ENCODE peak calls at places on chromosomes 1 and 21, in five cellular contexts. P is activated CD8-positive, alpha-beta T cell treated with anti-CD3 and anti-CD28 coated beads for 36 hours; C is A673; I is neural progenitor cell; F is PC-3. Y is an unnamed sample.

GRCh38 chr1:74502432-74502831 is 10.0 kb downstream of the LRRC53 start:
- DNase-seq in P (no peak), C (peak), I (peak), F (peak), Y (no peak)

GRCh38 chr21:25772680-25773079 is 37.9 kb downstream of the GABPA start:
- DNase-seq in P (no peak), C (no peak), I (no peak), F (peak), Y (no peak)

GRCh38 chr21:42248783-42249597 is 30.1 kb downstream of the ABCG1 start:
- DNase-seq in P (no peak), C (no peak), I (no peak), F (no peak), Y (no peak)

GRCh38 chr1:7008975-7009740 is 223.9 kb downstream of the CAMTA1 start:
- DNase-seq in P (no peak), C (no peak), I (no peak), F (no peak), Y (peak)

GRCh38 chr1:15311886-15312285 is 64.9 kb downstream of the FHAD1 start:
- DNase-seq in P (no peak), C (no peak), I (no peak), F (peak), Y (no peak)

GRCh38 chr1:152227310-152227928 is 3.4 kb upstream of the HRNR start:
- DNase-seq in P (no peak), C (no peak), I (no peak), F (peak), Y (no peak)

GRCh38 chr1:67853704-67854103 is 20.4 kb upstream of the GNG12 start:
- DNase-seq in P (peak), C (peak), I (peak), F (peak), Y (peak)

GRCh38 chr1:23619299-23620188 is 60.2 kb upstream of the ID3 start:
- DNase-seq in P (peak), C (no peak), I (peak), F (peak), Y (no peak)

GRCh38 chr1:169595764-169596711 is 9.8 kb upstream of the F5 start:
- DNase-seq in P (peak), C (peak), I (peak), F (peak), Y (no peak)

GRCh38 chr1:178532392-178532791 is 19.5 kb downstream of the TEX35 start:
- DNase-seq in P (peak), C (peak), I (peak), F (peak), Y (peak)

GRCh38 chr1:97366986-97367385 is 553.8 kb downstream of the DPYD start:
- DNase-seq in P (no peak), C (no peak), I (no peak), F (no peak), Y (no peak)

GRCh38 chr1:42934111-42934510 is 24.6 kb downstream of the SLC2A1 start:
- DNase-seq in P (no peak), C (no peak), I (no peak), F (no peak), Y (no peak)

GRCh38 chr1:28301368-28302174 is 27.3 kb upstream of the MED18 start:
- DNase-seq in P (no peak), C (no peak), I (no peak), F (peak), Y (no peak)

GRCh38 chr1:174021611-174022079 is 512 bp downstream of the RC3H1 start:
- DNase-seq in P (peak), C (peak), I (peak), F (peak), Y (peak)

GRCh38 chr1:5992034-5992813 is at the start of gene NPHP4:
- DNase-seq in P (peak), C (peak), I (peak), F (peak), Y (peak)

GRCh38 chr1:81894867-81895266 is 94.1 kb downstream of the ADGRL2 start:
- DNase-seq in P (no peak), C (no peak), I (no peak), F (no peak), Y (no peak)

GRCh38 chr1:16055613-16056520 is 12.3 kb downstream of the CLCNKB start:
- DNase-seq in P (peak), C (peak), I (peak), F (peak), Y (peak)

GRCh38 chr1:66214901-66215300 is 319.1 kb upstream of the SGIP1 start:
- DNase-seq in P (peak), C (no peak), I (no peak), F (no peak), Y (no peak)

GRCh38 chr1:113123737-113124136 is 50.7 kb downstream of the LRIG2 start:
- DNase-seq in P (no peak), C (no peak), I (no peak), F (no peak), Y (no peak)

GRCh38 chr1:161986328-161986727 is 37.3 kb downstream of the OLFML2B start:
- DNase-seq in P (no peak), C (no peak), I (no peak), F (no peak), Y (no peak)

GRCh38 chr1:16631248-16632043 is 18.1 kb upstream of the NBPF1 start:
- DNase-seq in P (peak), C (no peak), I (no peak), F (no peak), Y (peak)

GRCh38 chr1:214670098-214670497 is 67.1 kb downstream of the CENPF start:
- DNase-seq in P (no peak), C (peak), I (no peak), F (no peak), Y (peak)

GRCh38 chr1:154318386-154318785 is 2.5 kb upstream of the AQP10 start:
- DNase-seq in P (no peak), C (no peak), I (no peak), F (no peak), Y (no peak)

GRCh38 chr1:54124472-54124871 is 28.3 kb downstream of the CDCP2 start:
- DNase-seq in P (no peak), C (no peak), I (no peak), F (no peak), Y (no peak)

GRCh38 chr1:54126271-54126815 is 26.5 kb downstream of the CDCP2 start:
- DNase-seq in P (no peak), C (no peak), I (no peak), F (no peak), Y (no peak)

GRCh38 chr1:54127594-54127993 is 25.2 kb downstream of the CDCP2 start:
- DNase-seq in P (no peak), C (no peak), I (no peak), F (no peak), Y (no peak)

GRCh38 chr1:54124906-54125305 is 27.9 kb downstream of the CDCP2 start:
- DNase-seq in P (no peak), C (no peak), I (no peak), F (no peak), Y (no peak)

DNA sequence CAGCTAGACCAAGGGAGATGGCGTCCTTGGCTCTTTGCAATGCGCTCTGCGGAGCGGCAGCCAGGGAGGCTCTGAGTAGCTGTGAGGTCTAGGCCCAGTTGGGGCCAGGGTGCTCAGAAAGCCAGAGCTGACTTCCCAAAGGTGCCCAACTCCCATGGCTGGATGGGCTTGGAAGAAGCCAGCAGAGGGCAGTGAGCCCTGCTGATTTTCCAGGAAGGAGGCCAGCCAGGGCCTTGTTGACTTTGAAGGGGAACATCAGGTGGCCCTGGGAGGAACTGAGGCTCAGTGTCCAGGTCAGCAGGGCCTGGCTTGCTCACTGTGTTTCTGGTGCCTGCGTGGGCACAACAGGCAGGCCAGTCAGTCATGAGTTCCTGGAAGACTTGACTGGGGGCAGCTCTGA is 27.1 kb downstream of the CDCP2 start:
- DNase-seq in P (no peak), C (no peak), I (peak), F (peak), Y (no peak)
- TF ChIP-seq CTCF in P (no peak), C (no peak), I (peak), F (peak), Y (peak)

GRCh38 chr1:227951624-227952373 is 4.1 kb upstream of the WNT9A start:
- DNase-seq in P (no peak), C (no peak), I (no peak), F (no peak), Y (no peak)
- TF ChIP-seq CTCF in P (no peak), C (no peak), I (no peak), F (no peak), Y (no peak)

GRCh38 chr1:44359234-44359937 is 4.3 kb upstream of the ERI3 start:
- DNase-seq in P (no peak), C (no peak), I (no peak), F (peak), Y (no peak)

GRCh38 chr1:44357710-44358109 is 2.7 kb upstream of the ERI3 start:
- DNase-seq in P (no peak), C (no peak), I (no peak), F (no peak), Y (no peak)

GRCh38 chr1:44355582-44356305 is 687 bp upstream of the ERI3 start:
- DNase-seq in P (peak), C (no peak), I (no peak), F (no peak), Y (no peak)

GRCh38 chr1:44366576-44366975 is 11.5 kb upstream of the ERI3 start:
- DNase-seq in P (no peak), C (no peak), I (no peak), F (no peak), Y (no peak)

DNA sequence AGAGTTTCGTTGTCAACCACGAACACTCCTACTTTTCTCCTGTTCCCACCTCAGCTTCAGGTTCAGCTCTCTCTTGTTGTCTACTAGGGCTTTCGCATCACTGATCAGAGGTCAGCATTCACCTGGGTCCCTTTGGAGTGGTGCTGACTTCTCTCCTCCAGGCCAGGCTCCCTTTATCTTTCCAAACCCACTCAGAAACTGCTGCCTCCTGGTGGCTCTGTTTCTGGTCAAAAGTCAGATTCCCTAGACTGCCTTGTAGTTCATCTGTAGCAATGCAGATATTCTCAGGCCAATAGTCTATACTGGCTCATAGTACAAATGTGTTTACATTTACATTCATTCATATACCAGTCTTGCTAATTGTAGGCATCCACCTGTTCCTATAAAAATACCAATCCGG is 6.4 kb upstream of the ERI3 start:
- DNase-seq in P (no peak), C (no peak), I (no peak), F (peak), Y (no peak)
- TF ChIP-seq CTCF in P (no peak), C (no peak), I (peak), F (peak), Y (peak)

GRCh38 chr1:40476924-40477679 is at the start of gene ZFP69:
- DNase-seq in P (peak), C (peak), I (peak), F (no peak), Y (peak)
- TF ChIP-seq CTCF in P (no peak), C (no peak), I (no peak), F (no peak), Y (peak)